ENCODE peak calls at places on chromosome 13, in nine cellular contexts. C is WERI-Rb-1, Q is nephron progenitor cell, I is fibroblast of pulmonary artery, U is HL-60, N is heart left ventricle, G is hepatocyte, P is fibroblast of the aortic adventitia, R is A673. X is an unnamed sample.

GRCh38 chr13:99436013-99436412 is 65.3 kb upstream of the TM9SF2 start:
- DNase-seq in C (no peak), Q (no peak), I (no peak), U (no peak), N (no peak), G (peak), P (no peak), R (no peak), X (no peak)

GRCh38 chr13:107376393-107377085 is 808.6 kb upstream of the ARGLU1 start:
- DNase-seq in C (no peak), Q (no peak), I (no peak), U (no peak), N (no peak), G (no peak), P (peak), R (peak), X (no peak)

GRCh38 chr13:32264407-32264806 is 50.8 kb downstream of the ZAR1L start:
- DNase-seq in C (no peak), Q (no peak), I (peak), U (no peak), N (peak), G (no peak), P (peak), R (peak), X (peak)

GRCh38 chr13:75904012-75904411 is 267.9 kb downstream of the LMO7 start:
- DNase-seq in C (no peak), Q (no peak), I (no peak), U (no peak), N (no peak), G (no peak), P (no peak), R (peak), X (no peak)

GRCh38 chr13:31722684-31723083 is 16.6 kb upstream of the RXFP2 start:
- DNase-seq in C (no peak), Q (no peak), I (peak), U (no peak), N (no peak), G (no peak), P (peak), R (peak), X (no peak)

GRCh38 chr13:50468849-50469669 is 374.4 kb downstream of the DLEU7 start:
- DNase-seq in C (no peak), Q (no peak), I (no peak), U (no peak), N (no peak), G (no peak), P (no peak), R (no peak), X (no peak)

GRCh38 chr13:98584668-98585397 is 7.9 kb upstream of the STK24 start:
- DNase-seq in C (no peak), Q (no peak), I (no peak), U (no peak), N (no peak), G (no peak), P (no peak), R (peak), X (no peak)

GRCh38 chr13:48655291-48655690 is 1.6 kb downstream of the CYSLTR2 start:
- DNase-seq in C (no peak), Q (no peak), I (no peak), U (no peak), N (no peak), G (no peak), P (no peak), R (no peak), X (no peak)

GRCh38 chr13:43880451-43880850 is 747 bp downstream of the LACC1 start:
- DNase-seq in C (no peak), Q (no peak), I (no peak), U (no peak), N (no peak), G (no peak), P (no peak), R (no peak), X (no peak)

GRCh38 chr13:94006271-94006670 is 473.2 kb downstream of the DCT start:
- DNase-seq in C (no peak), Q (no peak), I (no peak), U (no peak), N (no peak), G (peak), P (no peak), R (no peak), X (no peak)

GRCh38 chr13:43492745-43493144 is 294.0 kb downstream of the ENOX1 start:
- DNase-seq in C (no peak), Q (no peak), I (no peak), U (no peak), N (no peak), G (no peak), P (no peak), R (no peak), X (no peak)

GRCh38 chr13:80873589-80873988 is 532.7 kb upstream of the SPRY2 start:
- DNase-seq in C (no peak), Q (no peak), I (no peak), U (peak), N (no peak), G (no peak), P (no peak), R (no peak), X (no peak)

GRCh38 chr13:81395368-81395767 is 1054.4 kb upstream of the SPRY2 start:
- DNase-seq in C (no peak), Q (peak), I (no peak), U (no peak), N (no peak), G (peak), P (no peak), R (peak), X (no peak)

GRCh38 chr13:50227356-50227755 is 212.1 kb downstream of the KCNRG start:
- DNase-seq in C (no peak), Q (no peak), I (no peak), U (no peak), N (no peak), G (no peak), P (no peak), R (no peak), X (no peak)

GRCh38 chr13:99726261-99726894 is 225.1 kb downstream of the TM9SF2 start:
- DNase-seq in C (no peak), Q (no peak), I (no peak), U (no peak), N (no peak), G (no peak), P (no peak), R (no peak), X (no peak)

GRCh38 chr13:34070544-34071303 is 252.8 kb downstream of the RFC3 start:
- DNase-seq in C (no peak), Q (no peak), I (no peak), U (no peak), N (no peak), G (no peak), P (no peak), R (no peak), X (no peak)

GRCh38 chr13:87259479-87260083 is 411.6 kb upstream of the SLITRK5 start:
- DNase-seq in C (peak), Q (peak), I (no peak), U (no peak), N (no peak), G (peak), P (no peak), R (peak), X (no peak)

GRCh38 chr13:85314686-85315085 is 484.5 kb downstream of the SLITRK6 start:
- DNase-seq in C (peak), Q (no peak), I (no peak), U (no peak), N (no peak), G (no peak), P (no peak), R (peak), X (no peak)

GRCh38 chr13:52842440-52842839 is 6.0 kb downstream of the PCDH8 start:
- DNase-seq in C (no peak), Q (no peak), I (no peak), U (no peak), N (no peak), G (no peak), P (no peak), R (no peak), X (no peak)

GRCh38 chr13:77386880-77387606 is 60.1 kb upstream of the MYCBP2 start:
- DNase-seq in C (no peak), Q (no peak), I (peak), U (peak), N (no peak), G (no peak), P (peak), R (no peak), X (peak)

GRCh38 chr13:75889427-75889826 is 253.3 kb downstream of the LMO7 start:
- DNase-seq in C (peak), Q (no peak), I (no peak), U (no peak), N (no peak), G (no peak), P (no peak), R (no peak), X (no peak)

GRCh38 chr13:69010789-69011188 is 1096.8 kb upstream of the ATXN8OS start:
- DNase-seq in C (no peak), Q (no peak), I (no peak), U (no peak), N (no peak), G (no peak), P (no peak), R (no peak), X (no peak)

GRCh38 chr13:32894589-32895001 is 121.6 kb upstream of the KL start:
- DNase-seq in C (no peak), Q (no peak), I (peak), U (peak), N (no peak), G (no peak), P (peak), R (no peak), X (no peak)

GRCh38 chr13:93670858-93671257 is 444.3 kb downstream of the GPC6 start:
- DNase-seq in C (no peak), Q (no peak), I (no peak), U (no peak), N (no peak), G (no peak), P (peak), R (no peak), X (no peak)

GRCh38 chr13:99811067-99811715 is 160.4 kb downstream of the ZIC5 start:
- DNase-seq in C (no peak), Q (no peak), I (no peak), U (no peak), N (no peak), G (no peak), P (no peak), R (no peak), X (no peak)

GRCh38 chr13:95050800-95051620 is 250.2 kb downstream of the ABCC4 start:
- DNase-seq in C (no peak), Q (no peak), I (no peak), U (no peak), N (no peak), G (no peak), P (no peak), R (no peak), X (no peak)

GRCh38 chr13:30569901-30570576 is 47.7 kb upstream of the USPL1 start:
- DNase-seq in C (no peak), Q (no peak), I (peak), U (peak), N (peak), G (peak), P (peak), R (peak), X (peak)

GRCh38 chr13:99432637-99433542 is 68.4 kb upstream of the TM9SF2 start:
- DNase-seq in C (peak), Q (peak), I (peak), U (peak), N (peak), G (peak), P (peak), R (peak), X (peak)

GRCh38 chr13:107977175-107977574 is 238.2 kb downstream of the LIG4 start:
- DNase-seq in C (no peak), Q (no peak), I (no peak), U (no peak), N (no peak), G (no peak), P (no peak), R (no peak), X (no peak)

GRCh38 chr13:93758575-93758974 is 532.0 kb downstream of the GPC6 start:
- DNase-seq in C (no peak), Q (no peak), I (peak), U (no peak), N (no peak), G (no peak), P (peak), R (peak), X (no peak)

GRCh38 chr13:34340534-34340933 is 522.6 kb downstream of the RFC3 start:
- DNase-seq in C (no peak), Q (no peak), I (peak), U (no peak), N (no peak), G (peak), P (peak), R (no peak), X (no peak)

GRCh38 chr13:81488021-81488420 is 1147.1 kb upstream of the SPRY2 start:
- DNase-seq in C (no peak), Q (no peak), I (peak), U (no peak), N (no peak), G (peak), P (no peak), R (no peak), X (no peak)

GRCh38 chr13:44354322-44354721 is 19.3 kb upstream of the SERP2 start:
- DNase-seq in C (no peak), Q (no peak), I (no peak), U (no peak), N (no peak), G (no peak), P (no peak), R (no peak), X (no peak)

GRCh38 chr13:74015137-74015536 is 119.1 kb downstream of the KLF12 start:
- DNase-seq in C (no peak), Q (no peak), I (peak), U (no peak), N (no peak), G (no peak), P (peak), R (no peak), X (no peak)

GRCh38 chr13:70189981-70190380 is 81.7 kb upstream of the KLHL1 start:
- DNase-seq in C (no peak), Q (no peak), I (no peak), U (no peak), N (no peak), G (no peak), P (no peak), R (no peak), X (no peak)

GRCh38 chr13:99418663-99419140 is 82.6 kb upstream of the TM9SF2 start:
- DNase-seq in C (peak), Q (no peak), I (no peak), U (no peak), N (no peak), G (no peak), P (no peak), R (no peak), X (no peak)

GRCh38 chr13:44437356-44438233 is 64.0 kb downstream of the SERP2 start:
- DNase-seq in C (no peak), Q (no peak), I (peak), U (no peak), N (no peak), G (no peak), P (peak), R (peak), X (no peak)

GRCh38 chr13:54433511-54434206 is 1405.0 kb downstream of the OLFM4 start:
- DNase-seq in C (no peak), Q (no peak), I (no peak), U (no peak), N (no peak), G (peak), P (no peak), R (no peak), X (no peak)

GRCh38 chr13:102567857-102568256 is 28.9 kb upstream of the TPP2 start:
- DNase-seq in C (no peak), Q (no peak), I (no peak), U (no peak), N (no peak), G (no peak), P (no peak), R (no peak), X (no peak)

GRCh38 chr13:102566513-102566912 is 30.3 kb upstream of the TPP2 start:
- DNase-seq in C (no peak), Q (no peak), I (no peak), U (no peak), N (no peak), G (no peak), P (no peak), R (no peak), X (no peak)

GRCh38 chr13:102569488-102569887 is 27.3 kb upstream of the TPP2 start:
- DNase-seq in C (no peak), Q (no peak), I (peak), U (no peak), N (no peak), G (no peak), P (peak), R (no peak), X (no peak)

GRCh38 chr13:102571075-102571474 is 25.7 kb upstream of the TPP2 start:
- DNase-seq in C (no peak), Q (no peak), I (no peak), U (no peak), N (no peak), G (no peak), P (no peak), R (peak), X (no peak)
- TF ChIP-seq CTCF in C (peak), Q (no peak), I (no peak), U (no peak), N (no peak), G (peak), P (no peak), R (peak), X (no peak)

GRCh38 chr13:28678809-28679208 is 19.9 kb downstream of the POMP start:
- DNase-seq in C (no peak), Q (no peak), I (peak), U (no peak), N (no peak), G (no peak), P (no peak), R (peak), X (no peak)

GRCh38 chr13:28680541-28680940 is 21.6 kb downstream of the POMP start:
- DNase-seq in C (no peak), Q (no peak), I (no peak), U (no peak), N (no peak), G (no peak), P (no peak), R (no peak), X (no peak)

GRCh38 chr13:28685114-28685513 is 26.2 kb downstream of the POMP start:
- DNase-seq in C (no peak), Q (no peak), I (no peak), U (no peak), N (no peak), G (no peak), P (no peak), R (no peak), X (no peak)

GRCh38 chr13:28684257-28684656 is 25.3 kb downstream of the POMP start:
- DNase-seq in C (no peak), Q (peak), I (peak), U (no peak), N (no peak), G (peak), P (no peak), R (peak), X (no peak)

GRCh38 chr13:28679628-28680027 is 20.7 kb downstream of the POMP start:
- DNase-seq in C (no peak), Q (no peak), I (peak), U (no peak), N (no peak), G (peak), P (peak), R (peak), X (no peak)
- TF ChIP-seq CTCF in C (no peak), Q (peak), I (peak), U (no peak), N (peak), G (peak), P (peak), R (peak), X (no peak)

GRCh38 chr13:110323986-110324749 is 17.1 kb downstream of the COL4A2 start:
- DNase-seq in C (no peak), Q (no peak), I (no peak), U (no peak), N (no peak), G (no peak), P (peak), R (no peak), X (no peak)

GRCh38 chr13:110322126-110322827 is 15.2 kb downstream of the COL4A2 start:
- DNase-seq in C (no peak), Q (no peak), I (no peak), U (no peak), N (no peak), G (no peak), P (no peak), R (no peak), X (no peak)

GRCh38 chr13:110322828-110323171 is 15.7 kb downstream of the COL4A2 start:
- DNase-seq in C (no peak), Q (no peak), I (no peak), U (no peak), N (no peak), G (no peak), P (no peak), R (no peak), X (no peak)

GRCh38 chr13:110320645-110321044 is 13.6 kb downstream of the COL4A2 start:
- DNase-seq in C (no peak), Q (no peak), I (no peak), U (no peak), N (no peak), G (no peak), P (no peak), R (no peak), X (no peak)

GRCh38 chr13:110323172-110323851 is 16.2 kb downstream of the COL4A2 start:
- DNase-seq in C (no peak), Q (no peak), I (no peak), U (no peak), N (no peak), G (no peak), P (peak), R (peak), X (no peak)
- TF ChIP-seq CTCF in C (peak), Q (no peak), I (peak), U (no peak), N (no peak), G (no peak), P (peak), R (no peak), X (no peak)

GRCh38 chr13:40079721-40080120 is 424.3 kb downstream of the COG6 start:
- DNase-seq in C (no peak), Q (no peak), I (no peak), U (no peak), N (no peak), G (no peak), P (no peak), R (no peak), X (no peak)

GRCh38 chr13:40083841-40084240 is 428.4 kb downstream of the COG6 start:
- DNase-seq in C (no peak), Q (no peak), I (no peak), U (no peak), N (no peak), G (no peak), P (no peak), R (no peak), X (no peak)

GRCh38 chr13:40082644-40083043 is 427.2 kb downstream of the COG6 start:
- DNase-seq in C (no peak), Q (no peak), I (peak), U (no peak), N (no peak), G (no peak), P (peak), R (peak), X (no peak)

GRCh38 chr13:40077396-40078027 is 422.1 kb downstream of the COG6 start:
- DNase-seq in C (no peak), Q (no peak), I (no peak), U (no peak), N (no peak), G (no peak), P (no peak), R (no peak), X (no peak)

GRCh38 chr13:40080676-40081075 is 425.2 kb downstream of the COG6 start:
- DNase-seq in C (no peak), Q (no peak), I (no peak), U (no peak), N (no peak), G (no peak), P (no peak), R (no peak), X (no peak)
- TF ChIP-seq CTCF in C (no peak), Q (no peak), I (no peak), U (no peak), N (no peak), G (no peak), P (no peak), R (no peak), X (no peak)

DNA sequence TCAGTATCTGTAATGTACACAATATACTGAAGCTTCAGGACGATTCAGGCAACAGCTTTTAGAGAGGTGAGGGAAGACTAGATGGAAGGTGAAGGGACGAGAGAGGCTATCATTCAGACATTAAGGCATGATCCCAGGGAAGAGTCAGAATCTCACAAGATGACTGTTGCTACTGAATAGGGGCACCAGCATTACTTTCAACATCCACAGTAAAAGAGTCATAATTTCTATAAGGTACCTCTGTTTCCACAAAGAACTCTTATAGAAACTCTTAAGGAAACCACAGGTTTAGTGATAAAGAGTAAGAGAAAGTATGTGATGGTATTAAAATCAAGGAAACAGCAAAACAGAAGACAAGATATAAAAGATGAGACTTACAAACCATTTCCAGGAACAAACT is 23.0 kb downstream of the LCP1 start:
- DNase-seq in C (no peak), Q (no peak), I (no peak), U (no peak), N (no peak), G (no peak), P (no peak), R (no peak), X (no peak)
- TF ChIP-seq CTCF in C (no peak), Q (no peak), I (no peak), U (no peak), N (no peak), G (no peak), P (no peak), R (no peak), X (no peak)

DNA sequence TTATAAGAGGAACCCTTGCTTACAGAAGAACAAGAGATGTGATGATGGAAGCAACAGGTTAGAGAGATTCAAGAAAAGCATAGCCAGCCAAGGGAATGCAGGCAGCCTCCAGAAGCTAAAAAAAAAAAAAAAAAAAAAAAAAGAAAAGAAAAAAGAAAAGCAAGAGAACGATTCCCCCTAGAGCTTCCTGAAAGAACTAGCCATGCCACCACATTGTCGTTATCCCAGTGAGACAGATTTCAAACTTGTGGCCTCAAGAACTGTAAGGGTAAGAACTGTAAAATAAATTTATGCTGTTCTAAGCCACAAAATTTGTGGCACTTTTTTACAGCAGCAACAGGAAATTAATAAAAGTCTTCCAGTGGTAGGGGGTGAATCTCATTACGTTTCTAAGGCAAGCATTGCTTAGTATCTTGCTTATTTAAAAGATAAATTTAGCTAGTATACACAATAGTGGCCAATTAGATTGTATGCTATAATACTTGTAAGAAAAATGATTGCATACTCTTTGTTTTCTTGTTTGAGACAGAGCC is 21.8 kb downstream of the RFXAP start:
- DNase-seq in C (no peak), Q (no peak), I (no peak), U (no peak), N (no peak), G (no peak), P (no peak), R (peak), X (no peak)
- TF ChIP-seq CTCF in C (no peak), Q (no peak), I (no peak), U (no peak), N (no peak), G (peak), P (no peak), R (peak), X (no peak)